ENCODE peak calls at places on chromosomes 3 and 15, in four cellular contexts. F is H1, J is HepG2, A is GM12878. I is an unnamed sample.

GRCh38 chr3:69088033-69088432 is 3.3 kb downstream of the ARL6IP5 start:
- DNase-seq in J (no peak), F (no peak), A (no peak), I (no peak)

GRCh38 chr3:34669490-34669889 is 871.1 kb downstream of the PDCD6IP start:
- DNase-seq in J (no peak), F (no peak), A (no peak), I (no peak)

GRCh38 chr15:97177135-97177704 is 783.3 kb upstream of the ARRDC4 start:
- DNase-seq in J (no peak), F (no peak), A (no peak), I (no peak)

GRCh38 chr3:149790265-149790664 is 2.1 kb downstream of the ANKUB1 start:
- DNase-seq in A (no peak), F (no peak), J (no peak), I (no peak)

GRCh38 chr3:193764959-193765358 is 172.0 kb downstream of the OPA1 start:
- DNase-seq in F (no peak), J (no peak), A (no peak), I (no peak)

GRCh38 chr3:147157629-147158028 is 248.7 kb downstream of the ZIC4 start:
- DNase-seq in J (no peak), F (no peak), A (no peak), I (no peak)

GRCh38 chr3:177770821-177771220 is 573.5 kb upstream of the TBL1XR1 start:
- DNase-seq in A (no peak), F (no peak), J (no peak), I (no peak)

GRCh38 chr3:114899186-114899931 is 247.7 kb downstream of the ZBTB20 start:
- DNase-seq in A (no peak), J (peak), F (no peak), I (no peak)

GRCh38 chr3:161406594-161407555 is 35.6 kb upstream of the SPTSSB start:
- DNase-seq in F (no peak), A (no peak), J (no peak), I (no peak)

GRCh38 chr15:76533060-76533955 is 196.7 kb downstream of the ISL2 start:
- DNase-seq in J (peak), A (no peak), F (no peak), I (no peak)

GRCh38 chr3:4006288-4006687 is 207.1 kb downstream of the LRRN1 start:
- DNase-seq in F (no peak), J (no peak), A (no peak), I (no peak)

GRCh38 chr3:23455084-23455483 is 252.0 kb downstream of the UBE2E2 start:
- DNase-seq in J (no peak), A (no peak), F (no peak), I (no peak)

GRCh38 chr3:50268703-50269451 is at the start of gene SEMA3B:
- DNase-seq in J (peak), F (no peak), A (no peak), I (no peak)

GRCh38 chr15:62569460-62570404 is 404.6 kb upstream of the C2CD4B start:
- DNase-seq in A (no peak), F (no peak), J (peak), I (no peak)

GRCh38 chr3:82973810-82974209 is 1212.4 kb upstream of the GBE1 start:
- DNase-seq in F (no peak), J (no peak), A (no peak), I (no peak)

GRCh38 chr15:61634837-61635236 is 405.7 kb upstream of the RORA start:
- DNase-seq in F (no peak), A (no peak), J (no peak), I (no peak)

GRCh38 chr15:78130466-78131294 is 565 bp downstream of the CIB2 start:
- DNase-seq in F (no peak), A (no peak), J (no peak), I (peak)

GRCh38 chr15:40456299-40456712 is 14.5 kb upstream of the CHST14 start:
- DNase-seq in A (no peak), J (no peak), F (no peak), I (no peak)

GRCh38 chr3:176631175-176631574 is 566.1 kb downstream of the TBL1XR1 start:
- DNase-seq in A (no peak), F (no peak), J (no peak), I (no peak)

GRCh38 chr3:11195201-11195600 is 40.9 kb downstream of the HRH1 start:
- DNase-seq in A (no peak), J (no peak), F (no peak), I (no peak)

DNA sequence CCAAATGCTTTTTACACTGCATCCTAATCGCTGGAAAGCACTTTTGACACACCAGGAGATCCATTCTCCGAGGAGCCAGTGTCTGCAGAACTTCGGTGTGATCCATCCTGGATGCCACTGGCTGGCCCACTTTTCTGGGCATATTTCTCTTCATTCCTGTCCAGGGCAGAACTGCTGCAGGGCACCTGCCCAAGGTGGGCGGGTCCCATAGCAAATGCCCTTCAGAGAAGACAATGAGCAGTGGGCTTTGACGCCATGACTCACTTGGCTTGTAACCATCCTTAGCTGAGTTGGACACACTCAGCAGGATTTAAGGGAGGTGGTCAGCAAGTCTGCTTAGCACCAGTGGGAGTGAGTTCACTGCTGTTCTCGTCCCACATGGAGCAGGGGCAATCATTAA is 112.5 kb upstream of the IQSEC1 start:
- DNase-seq in J (no peak), A (no peak), F (no peak), I (no peak)
- TF ChIP-seq CBX5 in J (no peak), A (no peak), F (no peak), I (no peak)

GRCh38 chr3:135558150-135558549 is 407.4 kb upstream of the PPP2R3A start:
- DNase-seq in A (no peak), J (no peak), F (no peak), I (no peak)
- TF ChIP-seq CBX5 in A (no peak), J (no peak), F (no peak), I (no peak)

GRCh38 chr15:42720071-42720470 is 16.9 kb downstream of the CDAN1 start:
- DNase-seq in F (no peak), A (no peak), J (no peak), I (no peak)
- TF ChIP-seq CBX5 in F (no peak), A (no peak), J (no peak), I (no peak)

GRCh38 chr3:81349941-81350340 is 411.5 kb downstream of the GBE1 start:
- DNase-seq in F (no peak), J (no peak), A (no peak), I (no peak)
- TF ChIP-seq CBX5 in F (no peak), J (no peak), A (no peak), I (no peak)

GRCh38 chr3:6805236-6805635 is 55.7 kb upstream of the GRM7 start:
- DNase-seq in J (no peak), A (no peak), F (no peak), I (no peak)

GRCh38 chr3:6803652-6804051 is 57.3 kb upstream of the GRM7 start:
- DNase-seq in A (no peak), F (no peak), J (no peak), I (no peak)

GRCh38 chr3:6799264-6799915 is 61.5 kb upstream of the GRM7 start:
- DNase-seq in J (peak), F (no peak), A (no peak), I (peak)
- TF ChIP-seq CBX5 in J (no peak), F (no peak), A (no peak), I (no peak)